ENCODE peak calls at places on chromosomes 11 and 22, in seven cellular contexts. F, R, G, E, O, P and N are unnamed samples.

GRCh38 chr11:75777461-75778110 is 9.0 kb downstream of the DGAT2 start:
- DNase-seq in F (no peak), R (no peak), G (peak; percentile 48), E (no peak), O (no peak), P (no peak), N (no peak)

GRCh38 chr11:11407065-11407737 is 54.2 kb upstream of the CSNK2A3 start:
- DNase-seq in F (no peak), R (no peak), G (no peak), E (no peak), O (no peak), P (no peak), N (no peak)

GRCh38 chr11:537622-538430 is 499 bp downstream of the LRRC56 start:
- DNase-seq in F (no peak), R (no peak), G (no peak), E (no peak), O (peak; percentile 31), P (no peak), N (peak; percentile 34)

GRCh38 chr11:125777309-125777708 is 1.3 kb downstream of the PATE2 start:
- DNase-seq in F (no peak), R (no peak), G (no peak), E (peak; percentile 47), O (no peak), P (no peak), N (no peak)

GRCh38 chr11:96486890-96487633 is 97.2 kb downstream of the JRKL start:
- DNase-seq in F (no peak), R (peak; percentile 52), G (no peak), E (peak; percentile 25), O (peak; percentile 73), P (no peak), N (peak; percentile 84)

GRCh38 chr11:48025983-48026340 is 45.6 kb downstream of the PTPRJ start:
- DNase-seq in F (no peak), R (no peak), G (no peak), E (peak; percentile 40), O (no peak), P (no peak), N (no peak)

GRCh38 chr11:69369210-69369609 is 75.3 kb downstream of the MYEOV start:
- DNase-seq in F (no peak), R (no peak), G (no peak), E (no peak), O (no peak), P (no peak), N (no peak)

GRCh38 chr22:30742291-30743256 is 47.9 kb downstream of the OSBP2 start:
- DNase-seq in F (no peak), R (no peak), G (no peak), E (peak; percentile 54), O (no peak), P (no peak), N (no peak)

GRCh38 chr11:69468236-69468635 is 13.2 kb upstream of the LINC01488 start:
- DNase-seq in F (no peak), R (no peak), G (peak; percentile 20), E (no peak), O (no peak), P (no peak), N (no peak)

GRCh38 chr11:121452609-121453150 is at the start of gene SORL1-AS1:
- DNase-seq in F (no peak), R (peak; percentile 13), G (no peak), E (peak; percentile 5), O (peak; percentile 30), P (peak; percentile 76), N (no peak)

GRCh38 chr11:102464037-102464436 is 11.5 kb upstream of the TMEM123 start:
- DNase-seq in F (no peak), R (no peak), G (no peak), E (no peak), O (no peak), P (no peak), N (no peak)

GRCh38 chr11:84721561-84721961 is 905.6 kb downstream of the DLG2 start:
- DNase-seq in F (no peak), R (no peak), G (no peak), E (no peak), O (no peak), P (no peak), N (no peak)

DNA sequence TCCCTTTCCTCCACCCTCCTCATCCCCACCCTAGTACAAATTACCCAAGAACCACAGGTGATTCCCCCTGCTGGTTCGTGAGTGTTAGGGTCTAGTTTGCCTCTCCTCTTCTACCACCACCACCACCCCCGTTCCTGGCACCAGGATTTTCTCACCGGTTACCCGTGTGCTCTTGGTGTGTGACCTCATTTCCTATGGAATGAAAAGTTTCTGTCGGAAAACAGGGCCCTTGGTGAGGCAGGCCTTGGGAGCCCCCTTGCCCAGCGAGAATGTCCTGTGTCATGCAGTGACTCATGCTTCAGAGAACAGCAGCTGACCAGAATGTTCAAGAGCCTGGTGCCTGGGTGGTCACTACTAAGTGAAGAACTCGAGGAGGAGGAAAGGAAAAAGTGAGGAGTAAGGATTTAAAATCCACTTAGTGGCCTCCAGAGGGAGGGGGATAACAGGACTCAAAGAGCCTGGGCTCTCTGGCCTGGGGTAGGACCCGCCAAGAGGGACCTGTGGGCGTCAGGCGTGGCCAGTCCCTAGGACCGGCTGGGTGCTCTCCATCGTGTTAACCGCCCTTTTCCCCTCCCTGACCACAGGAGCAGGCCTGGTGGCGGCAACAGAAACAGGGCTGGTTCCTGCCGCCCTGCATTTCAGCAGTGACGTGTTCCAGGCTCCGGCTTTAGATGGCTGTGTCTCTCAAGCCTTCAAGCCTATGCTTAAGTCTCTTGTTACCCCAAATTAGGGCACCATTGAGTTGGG is 30.2 kb downstream of the C22orf31 start:
- DNase-seq in F (no peak), R (peak; percentile 84), G (peak; percentile 63), E (peak; percentile 98), O (peak; percentile 73), P (no peak), N (no peak)
- TF ChIP-seq CTCF in F (no peak), R (peak; percentile 18), G (no peak), E (peak; percentile 13), O (no peak), P (no peak), N (no peak)

DNA sequence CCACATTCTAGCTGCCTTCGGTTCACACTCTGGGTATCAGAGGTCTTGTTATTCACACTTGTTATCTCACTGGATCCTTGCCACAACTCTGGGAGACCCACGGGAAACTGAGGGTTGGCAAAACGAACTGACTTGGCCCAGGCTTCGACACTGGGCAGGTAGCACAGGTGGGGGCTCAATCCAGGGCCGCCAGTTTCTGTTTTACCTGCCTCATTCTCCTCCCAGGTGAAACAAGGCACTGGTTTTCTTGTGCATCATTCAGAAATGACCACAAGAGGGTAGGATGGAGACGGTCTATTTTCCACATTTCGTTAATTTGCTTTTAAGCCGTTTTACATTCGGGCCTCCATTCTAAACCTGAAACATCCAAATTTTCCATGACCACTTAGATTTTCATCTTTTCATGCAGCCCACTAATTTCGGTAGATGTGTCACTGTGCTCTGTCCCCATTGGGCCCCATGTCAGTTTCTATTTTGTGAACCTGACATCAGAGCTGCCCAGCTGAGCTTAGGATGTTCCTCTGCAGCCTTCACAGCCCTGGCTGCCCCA is 108.1 kb downstream of the KIAA1671 start:
- DNase-seq in F (no peak), R (no peak), G (no peak), E (no peak), O (no peak), P (no peak), N (no peak)
- TF ChIP-seq CTCF in F (peak; percentile 65), R (peak; percentile 28), G (peak; percentile 9), E (no peak), O (no peak), P (peak; percentile 20), N (no peak)

GRCh38 chr22:47094861-47095330 is 332.4 kb downstream of the TBC1D22A start:
- DNase-seq in F (no peak), R (no peak), G (no peak), E (no peak), O (no peak), P (no peak), N (no peak)

GRCh38 chr22:47095395-47096122 is 333.1 kb downstream of the TBC1D22A start:
- DNase-seq in F (no peak), R (no peak), G (no peak), E (peak; percentile 32), O (no peak), P (no peak), N (no peak)

GRCh38 chr22:47091921-47092700 is 329.7 kb downstream of the TBC1D22A start:
- DNase-seq in F (no peak), R (no peak), G (no peak), E (no peak), O (no peak), P (no peak), N (no peak)

GRCh38 chr22:47092896-47093311 is 330.5 kb downstream of the TBC1D22A start:
- DNase-seq in F (no peak), R (no peak), G (no peak), E (peak; percentile 67), O (no peak), P (no peak), N (no peak)

GRCh38 chr22:47093720-47094119 is 331.3 kb downstream of the TBC1D22A start:
- DNase-seq in F (no peak), R (no peak), G (no peak), E (no peak), O (no peak), P (no peak), N (no peak)
- TF ChIP-seq CTCF in F (no peak), R (no peak), G (no peak), E (no peak), O (no peak), P (no peak), N (no peak)

GRCh38 chr22:46726986-46727317 is 11.1 kb downstream of the CERK start:
- DNase-seq in F (no peak), R (no peak), G (no peak), E (no peak), O (no peak), P (no peak), N (no peak)

GRCh38 chr22:46725096-46725495 is 13.0 kb downstream of the CERK start:
- DNase-seq in F (no peak), R (no peak), G (no peak), E (no peak), O (no peak), P (no peak), N (no peak)

GRCh38 chr22:46728470-46728869 is 9.6 kb downstream of the CERK start:
- DNase-seq in F (no peak), R (no peak), G (no peak), E (no peak), O (no peak), P (no peak), N (no peak)

GRCh38 chr22:46727813-46728364 is 10.2 kb downstream of the CERK start:
- DNase-seq in F (no peak), R (no peak), G (no peak), E (no peak), O (no peak), P (no peak), N (no peak)

DNA sequence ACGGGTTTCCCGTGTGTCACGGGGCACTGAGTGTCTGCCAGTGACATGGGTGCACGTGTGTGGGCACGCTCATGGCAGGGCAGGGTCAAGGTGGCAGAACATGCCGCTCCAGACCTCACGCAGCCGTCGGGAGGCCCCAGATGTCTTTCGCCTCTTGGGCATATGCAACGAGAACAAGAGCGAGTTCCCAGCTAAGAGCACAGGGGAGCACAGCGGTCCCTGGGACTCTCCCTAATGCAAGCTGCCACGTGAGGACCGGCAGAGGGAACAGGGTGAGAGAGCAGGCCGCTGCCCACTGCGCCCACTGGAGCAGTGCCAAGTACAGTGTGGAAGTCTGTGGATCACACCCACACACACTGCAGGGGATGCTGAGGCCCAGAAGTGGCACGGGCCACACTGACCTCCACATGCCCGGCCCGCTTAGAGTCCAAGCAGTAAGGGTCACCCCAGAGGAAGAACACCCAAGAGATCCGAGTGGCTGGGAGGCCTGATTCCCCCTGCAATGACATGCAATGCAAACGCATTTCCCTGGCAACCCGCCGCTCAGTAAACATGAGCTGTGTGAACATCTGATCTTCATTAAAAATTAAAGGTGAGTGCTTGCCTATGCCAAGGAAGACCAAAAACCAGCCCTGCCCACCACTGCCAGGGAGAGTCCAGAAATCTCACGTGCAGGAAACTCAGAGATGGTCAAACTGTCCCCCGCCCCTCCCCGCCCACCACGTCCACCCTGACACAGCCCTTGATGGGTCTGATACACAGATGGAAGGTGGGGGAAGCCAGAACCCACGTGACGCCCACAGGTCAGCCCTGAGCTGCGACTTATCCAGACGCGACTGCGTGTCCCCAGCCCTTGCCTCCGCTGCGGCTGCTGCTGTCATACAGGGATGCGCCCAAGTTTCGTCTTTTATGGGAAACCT is 11.7 kb downstream of the CERK start:
- DNase-seq in F (no peak), R (no peak), G (no peak), E (no peak), O (no peak), P (no peak), N (no peak)
- TF ChIP-seq CTCF in F (no peak), R (no peak), G (no peak), E (no peak), O (no peak), P (no peak), N (no peak)